ENCODE peak calls at places on chromosomes 7 and 10, in five cellular contexts. L, Y, M, F and Q are unnamed samples.

GRCh38 chr10:7153750-7154149 is 257.1 kb downstream of the SFMBT2 start:
- DNase-seq in L (no peak), Y (no peak), M (peak), F (no peak), Q (no peak)

GRCh38 chr10:44576715-44577191 is 191.9 kb upstream of the CXCL12 start:
- DNase-seq in L (no peak), Y (no peak), M (peak), F (peak), Q (no peak)

GRCh38 chr10:86651021-86651471 is 3.3 kb upstream of the OPN4 start:
- DNase-seq in L (no peak), Y (no peak), M (no peak), F (no peak), Q (no peak)

GRCh38 chr10:119786117-119786769 is 60.4 kb downstream of the INPP5F start:
- DNase-seq in L (no peak), Y (no peak), M (peak), F (no peak), Q (no peak)

GRCh38 chr10:44650576-44651394 is 260.4 kb upstream of the TMEM72 start:
- DNase-seq in L (no peak), Y (no peak), M (peak), F (no peak), Q (no peak)

GRCh38 chr7:107327986-107328569 is 141.8 kb upstream of the GPR22 start:
- DNase-seq in L (no peak), Y (no peak), M (peak), F (no peak), Q (no peak)

GRCh38 chr7:16810112-16810511 is 5.3 kb upstream of the AGR2 start:
- DNase-seq in L (no peak), Y (no peak), M (no peak), F (no peak), Q (no peak)

GRCh38 chr7:93728292-93728691 is 153.8 kb upstream of the CALCR start:
- DNase-seq in L (no peak), Y (no peak), M (no peak), F (no peak), Q (no peak)

GRCh38 chr10:3926675-3927525 is 141.9 kb upstream of the KLF6 start:
- DNase-seq in L (no peak), Y (no peak), M (peak), F (no peak), Q (no peak)

GRCh38 chr10:23813687-23814086 is 374.8 kb downstream of the OTUD1 start:
- DNase-seq in L (no peak), Y (no peak), M (no peak), F (no peak), Q (no peak)

GRCh38 chr10:78435484-78436222 is 402.0 kb downstream of the RPS24 start:
- DNase-seq in L (no peak), Y (peak), M (peak), F (no peak), Q (no peak)

GRCh38 chr10:93820434-93820833 is 62.7 kb downstream of the LGI1 start:
- DNase-seq in L (no peak), Y (peak), M (no peak), F (no peak), Q (no peak)

GRCh38 chr10:110425684-110426293 is 71.9 kb upstream of the DUSP5 start:
- DNase-seq in L (no peak), Y (no peak), M (peak), F (no peak), Q (no peak)

GRCh38 chr10:63491558-63492316 is 26.0 kb upstream of the JMJD1C start:
- DNase-seq in L (no peak), Y (no peak), M (peak), F (no peak), Q (no peak)

GRCh38 chr10:128326851-128327250 is 200.6 kb upstream of the MKI67 start:
- DNase-seq in L (no peak), Y (no peak), M (no peak), F (no peak), Q (no peak)

GRCh38 chr10:58515296-58515956 is 2.8 kb downstream of the BICC1 start:
- DNase-seq in L (no peak), Y (no peak), M (peak), F (no peak), Q (no peak)
- H3K4me3 ChIP-seq in L (no peak), Y (no peak), M (peak), F (no peak), Q (peak)

GRCh38 chr7:151008143-151008510 is 16.2 kb downstream of the ATG9B start:
- DNase-seq in L (no peak), Y (peak), M (peak), F (peak), Q (no peak)

GRCh38 chr7:151005566-151005965 is 14.7 kb downstream of the NOS3 start:
- DNase-seq in L (no peak), Y (no peak), M (no peak), F (no peak), Q (no peak)

GRCh38 chr7:151008511-151009323 is 15.6 kb downstream of the ATG9B start:
- DNase-seq in L (peak), Y (peak), M (peak), F (peak), Q (peak)

GRCh38 chr7:151006590-151007300 is 15.9 kb downstream of the NOS3 start:
- DNase-seq in L (no peak), Y (no peak), M (no peak), F (no peak), Q (no peak)

DNA sequence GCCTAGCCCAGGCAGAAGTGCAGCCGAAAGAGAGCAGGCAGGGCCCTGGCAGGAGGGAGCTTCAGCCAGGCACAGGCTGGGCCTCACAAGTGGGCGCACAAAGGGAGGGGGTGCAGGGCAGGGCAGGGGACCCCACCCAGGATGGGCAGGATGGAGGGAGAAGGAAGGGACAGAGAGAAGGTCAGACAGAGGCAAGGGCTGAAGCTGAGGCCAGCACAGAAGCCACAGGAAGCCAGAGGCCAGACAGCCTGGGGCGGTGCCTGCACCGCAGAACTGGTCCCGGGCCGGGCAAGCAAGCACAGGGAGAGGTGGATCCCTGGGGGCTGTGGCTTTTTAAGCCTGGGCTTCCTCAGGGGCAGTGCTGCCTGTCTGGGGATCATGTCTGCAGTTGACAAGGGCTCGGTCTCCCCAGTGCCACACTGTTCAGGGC is 16.7 kb downstream of the NOS3 start:
- DNase-seq in L (no peak), Y (peak), M (no peak), F (no peak), Q (peak)
- H3K4me3 ChIP-seq in L (no peak), Y (no peak), M (no peak), F (no peak), Q (no peak)

GRCh38 chr10:95500097-95500496 is 61.1 kb downstream of the SORBS1 start:
- DNase-seq in L (no peak), Y (no peak), M (no peak), F (no peak), Q (no peak)
- H3K4me3 ChIP-seq in L (no peak), Y (no peak), M (no peak), F (no peak), Q (no peak)

GRCh38 chr7:25893436-25893835 is 258.6 kb upstream of the NFE2L3 start:
- DNase-seq in L (no peak), Y (no peak), M (no peak), F (no peak), Q (no peak)
- H3K4me3 ChIP-seq in L (no peak), Y (peak), M (no peak), F (no peak), Q (no peak)

DNA sequence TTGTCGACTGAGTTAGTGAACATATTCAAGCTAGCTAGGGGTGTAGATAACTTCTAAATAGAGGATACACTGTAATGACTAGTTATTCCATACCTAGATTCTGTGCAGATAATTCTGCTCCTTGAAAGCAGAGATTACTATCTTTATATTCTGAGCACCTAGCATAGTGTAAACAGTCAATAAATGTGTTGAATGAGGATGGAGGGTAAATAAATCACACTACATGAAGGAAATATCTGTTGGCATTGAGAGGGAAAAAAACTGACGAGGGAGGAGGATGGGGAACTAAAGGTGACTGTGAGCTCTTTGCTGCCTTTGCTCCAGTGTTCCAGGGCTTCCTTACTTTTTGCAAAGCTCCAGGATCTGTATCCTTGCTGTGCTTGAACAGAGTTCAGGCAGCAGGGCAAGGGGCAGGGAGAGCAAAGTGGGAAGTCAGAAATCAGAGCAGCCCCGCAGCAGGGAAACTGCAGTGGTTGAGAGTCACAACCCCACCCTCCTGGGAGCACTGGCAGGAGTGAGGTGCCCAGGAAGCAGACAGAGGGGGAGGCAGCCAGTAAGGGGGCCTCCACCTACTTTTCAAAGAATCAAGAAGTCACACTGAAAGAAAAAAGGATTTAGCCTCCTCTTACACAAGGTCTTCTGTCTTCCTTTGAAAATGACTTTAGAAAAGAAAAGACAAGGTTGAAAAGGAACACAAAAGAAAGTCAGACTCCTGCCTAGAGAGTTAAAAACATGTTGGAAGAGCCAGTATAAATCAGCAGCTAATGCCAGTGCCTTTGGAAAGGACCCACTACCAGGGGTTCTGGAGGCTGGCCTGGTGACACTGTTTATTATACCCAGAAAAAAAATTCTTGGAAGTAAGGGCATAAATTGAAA is 71.7 kb upstream of the LRRN3 start:
- DNase-seq in L (no peak), Y (no peak), M (no peak), F (no peak), Q (no peak)
- H3K4me3 ChIP-seq in L (no peak), Y (no peak), M (no peak), F (no peak), Q (no peak)

DNA sequence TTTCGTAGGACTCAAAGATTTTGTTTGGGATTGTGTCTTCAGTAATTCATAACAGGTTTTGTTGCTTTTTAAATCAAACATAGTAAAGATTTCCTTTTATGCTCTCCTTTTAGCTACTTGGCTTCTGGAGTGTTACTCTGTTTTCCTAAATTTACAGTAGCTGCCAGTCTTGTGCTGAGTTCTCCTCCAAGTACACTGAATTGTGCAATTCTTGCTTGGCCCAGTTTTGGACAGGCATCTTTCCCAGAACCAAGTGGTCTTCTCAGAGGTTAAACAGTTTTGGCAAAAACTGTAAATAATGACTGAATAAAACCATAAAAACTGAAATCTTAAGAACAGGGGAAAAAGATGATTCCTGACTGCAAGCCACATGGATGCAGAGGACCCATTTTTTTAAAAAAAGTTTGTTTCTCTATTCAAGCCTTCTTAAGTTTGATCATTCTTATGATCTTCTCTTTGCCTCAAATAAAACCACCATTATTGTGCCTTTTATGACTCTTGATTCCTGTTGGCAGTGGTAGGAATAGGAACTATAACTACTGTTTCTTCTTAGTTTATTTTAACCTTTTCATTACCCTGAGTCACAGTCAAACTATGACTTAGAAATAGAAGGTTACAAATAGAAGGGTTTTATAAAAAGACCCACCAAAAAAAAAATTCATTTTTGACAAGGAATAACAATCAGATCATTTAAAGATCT is 88.0 kb downstream of the MDFIC start:
- DNase-seq in L (no peak), Y (no peak), M (peak), F (no peak), Q (no peak)
- H3K4me3 ChIP-seq in L (no peak), Y (no peak), M (no peak), F (no peak), Q (no peak)

DNA sequence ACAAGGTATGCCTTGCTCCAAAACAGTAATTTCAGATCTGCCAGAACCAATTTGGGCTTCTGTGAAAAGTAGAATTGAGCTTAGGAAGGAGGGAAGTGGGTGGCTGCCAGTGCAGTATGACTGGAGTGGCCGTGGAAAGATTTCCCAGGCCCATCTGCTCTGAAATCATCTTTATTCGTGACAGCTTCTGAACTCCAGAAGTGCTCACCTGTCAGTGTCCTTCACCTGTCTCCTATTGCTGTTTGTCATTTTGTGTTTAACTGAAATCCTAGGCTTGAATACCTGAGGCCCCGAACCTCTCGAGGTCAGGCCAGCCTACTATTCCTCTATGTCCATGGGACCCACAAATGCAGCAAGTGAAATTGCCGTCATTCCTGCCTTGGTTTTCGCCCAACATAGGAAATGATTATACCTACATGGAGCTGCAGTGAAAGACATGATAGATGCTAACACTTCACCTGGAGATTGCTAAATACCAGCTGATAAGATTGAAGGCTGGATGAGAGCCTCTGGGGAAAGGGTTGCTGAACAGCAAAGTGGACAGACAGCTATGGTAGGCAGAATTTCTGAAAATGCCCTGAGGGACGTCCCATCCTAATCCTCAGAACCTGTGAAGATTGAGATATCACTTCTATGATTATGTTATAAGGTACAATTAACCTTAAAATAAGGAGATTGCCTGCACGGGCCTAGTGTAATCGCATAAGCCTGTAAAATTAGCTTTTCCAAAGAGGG is 82.1 kb downstream of the C1GALT1 start:
- DNase-seq in L (no peak), Y (no peak), M (no peak), F (no peak), Q (no peak)
- H3K4me3 ChIP-seq in L (no peak), Y (no peak), M (no peak), F (no peak), Q (no peak)